ENCODE peak calls at places on chromosomes 12 and 14, in nine cellular contexts. A is fibroblast of the conjunctiva; L is T-helper 9 cell; B is stimulated activated CD4-positive, alpha-beta T cell treated with anti-CD3 and anti-CD28 coated beads, Interleukin-1b, Interleukin-23, amount 100 ng/mL, for 1 hour; C is kidney tubule cell; S is kidney epithelial cell; P is GDM1; T is stimulated activated CD8-positive, alpha-beta memory T cell treated with anti-CD3 and anti-CD28 coated beads, Interleukin-4, amount 100 ng/mL, for 1 hour; V is pancreas. G is an unnamed sample.
A peak's percentile ranks its signal among the peaks of the same experiment; 100 is the strongest.

GRCh38 chr12:6465467-6466183 is 4.9 kb downstream of the VAMP1 start:
- DNase-seq in A (peak; percentile 62), L (no peak), B (no peak), C (peak; percentile 71), S (no peak), P (peak; percentile 34), T (no peak), V (no peak), G (no peak)

GRCh38 chr14:102914474-102915291 is 7.8 kb upstream of the AMN start:
- DNase-seq in A (no peak), L (no peak), B (no peak), C (no peak), S (no peak), P (no peak), T (no peak), V (no peak), G (peak; percentile 36)

GRCh38 chr12:82019533-82019932 is 260.4 kb upstream of the PPFIA2 start:
- DNase-seq in A (no peak), L (no peak), B (no peak), C (peak; percentile 13), S (no peak), P (no peak), T (no peak), V (no peak), G (no peak)

GRCh38 chr12:132327351-132328171 is 1.8 kb downstream of the GALNT9 start:
- DNase-seq in A (peak; percentile 53), L (no peak), B (peak; percentile 30), C (peak; percentile 83), S (peak; percentile 55), P (peak; percentile 66), T (no peak), V (no peak), G (peak; percentile 54)

GRCh38 chr12:104049278-104050257 is at the start of gene GLT8D2:
- DNase-seq in A (peak; percentile 68), L (no peak), B (no peak), C (peak; percentile 30), S (no peak), P (no peak), T (no peak), V (peak; percentile 69), G (peak; percentile 61)

GRCh38 chr12:118190266-118190665 is 54.3 kb downstream of the PEBP1 start:
- DNase-seq in A (no peak), L (no peak), B (no peak), C (peak; percentile 26), S (no peak), P (no peak), T (no peak), V (no peak), G (no peak)

GRCh38 chr14:26008290-26008689 is 589.5 kb downstream of the NOVA1 start:
- DNase-seq in A (no peak), L (no peak), B (no peak), C (peak; percentile 14), S (no peak), P (no peak), T (no peak), V (no peak), G (no peak)

GRCh38 chr12:67364228-67364627 is 95.1 kb downstream of the CAND1 start:
- DNase-seq in A (no peak), L (no peak), B (no peak), C (no peak), S (no peak), P (no peak), T (no peak), V (no peak), G (no peak)

GRCh38 chr12:69360348-69360672 is 767 bp downstream of the YEATS4 start:
- DNase-seq in A (no peak), L (no peak), B (no peak), C (no peak), S (no peak), P (no peak), T (no peak), V (no peak), G (no peak)

GRCh38 chr12:3583656-3584334 is 92.8 kb downstream of the PRMT8 start:
- DNase-seq in A (no peak), L (no peak), B (no peak), C (no peak), S (no peak), P (no peak), T (no peak), V (no peak), G (no peak)

GRCh38 chr14:97212399-97212798 is 415.2 kb downstream of the VRK1 start:
- DNase-seq in A (no peak), L (no peak), B (no peak), C (no peak), S (no peak), P (no peak), T (no peak), V (no peak), G (no peak)

GRCh38 chr14:72553161-72553560 is 340.7 kb downstream of the DPF3 start:
- DNase-seq in A (no peak), L (no peak), B (no peak), C (no peak), S (no peak), P (no peak), T (no peak), V (no peak), G (no peak)

GRCh38 chr12:45231515-45232145 is 15.7 kb downstream of the ANO6 start:
- DNase-seq in A (no peak), L (no peak), B (no peak), C (peak; percentile 49), S (no peak), P (no peak), T (no peak), V (no peak), G (no peak)

GRCh38 chr14:105261781-105262180 is 13.4 kb downstream of the BTBD6 start:
- DNase-seq in A (no peak), L (no peak), B (no peak), C (no peak), S (no peak), P (no peak), T (no peak), V (peak; percentile 66), G (no peak)

GRCh38 chr12:120067901-120068300 is 48.7 kb downstream of the RAB35 start:
- DNase-seq in A (no peak), L (no peak), B (no peak), C (no peak), S (no peak), P (no peak), T (no peak), V (no peak), G (no peak)

GRCh38 chr14:64971890-64972785 is at the start of gene RAB15:
- DNase-seq in A (no peak), L (peak; percentile 31), B (no peak), C (peak; percentile 24), S (no peak), P (peak; percentile 59), T (no peak), V (peak; percentile 82), G (peak; percentile 40)